ENCODE peak calls at places on chromosomes 12 and 14, in four cellular contexts. I, G, P and Y are unnamed samples.

GRCh38 chr12:132142679-132143327 is 1.3 kb downstream of the DDX51 start:
- DNase-seq in I (no peak), P (no peak), G (no peak), Y (no peak)

GRCh38 chr14:91142214-91142668 is 28.4 kb downstream of the DGLUCY start:
- DNase-seq in I (no peak), P (no peak), G (no peak), Y (no peak)

GRCh38 chr12:104784592-104784991 is 173.5 kb downstream of the SLC41A2 start:
- DNase-seq in P (no peak), I (no peak), G (no peak), Y (peak)

GRCh38 chr14:90820958-90821357 is 4.7 kb upstream of the TTC7B start:
- DNase-seq in I (no peak), P (no peak), G (peak), Y (peak)

GRCh38 chr14:67738740-67739504 is 37.2 kb downstream of the RDH12 start:
- DNase-seq in P (peak), I (no peak), G (peak), Y (peak)

GRCh38 chr14:42224053-42224888 is 617.6 kb downstream of the LRFN5 start:
- DNase-seq in G (peak), P (peak), I (no peak), Y (peak)

GRCh38 chr12:108119126-108119973 is 9.7 kb upstream of the WSCD2 start:
- DNase-seq in G (no peak), P (no peak), I (no peak), Y (no peak)

GRCh38 chr14:91417983-91418386 is 365 bp upstream of the CCDC88C start:
- DNase-seq in I (no peak), P (no peak), G (no peak), Y (peak)

GRCh38 chr14:22560638-22561365 is 28.2 kb downstream of the DAD1 start:
- DNase-seq in I (no peak), P (no peak), G (no peak), Y (no peak)